ENCODE peak calls at places on chromosomes 7 and 10, in seven cellular contexts. I is mesenchymal stem cell; N is right cardiac atrium; C is CD4-positive, CD25-positive, alpha-beta regulatory T cell; V is A549; P is vagina; A is uterus. M is an unnamed sample.

GRCh38 chr10:77328272-77328816 is 309.3 kb downstream of the KCNMA1 start:
- DNase-seq in I (peak; percentile 46), N (no peak), C (no peak), V (no peak), P (no peak), A (no peak), M (no peak)

GRCh38 chr7:27082171-27082570 is 13.6 kb downstream of the HOXA1 start:
- DNase-seq in I (no peak), N (no peak), C (no peak), V (no peak), P (no peak), A (no peak), M (no peak)

GRCh38 chr7:137642031-137642430 is 204.7 kb downstream of the DGKI start:
- DNase-seq in I (no peak), N (no peak), C (no peak), V (no peak), P (no peak), A (no peak), M (no peak)

GRCh38 chr10:93110472-93111146 is 36.9 kb downstream of the CYP26A1 start:
- DNase-seq in I (no peak), N (no peak), C (no peak), V (no peak), P (no peak), A (no peak), M (no peak)

GRCh38 chr7:99677013-99677412 is 2.8 kb downstream of the CYP3A5 start:
- DNase-seq in I (no peak), N (no peak), C (no peak), V (no peak), P (no peak), A (no peak), M (no peak)

GRCh38 chr10:70498970-70499828 is 20.6 kb downstream of the PALD1 start:
- DNase-seq in I (no peak), N (no peak), C (no peak), V (no peak), P (no peak), A (no peak), M (no peak)

GRCh38 chr10:10361486-10361885 is 656.2 kb upstream of the CELF2 start:
- DNase-seq in I (no peak), N (no peak), C (no peak), V (no peak), P (no peak), A (no peak), M (no peak)

GRCh38 chr7:131106681-131107342 is 220.9 kb upstream of the MKLN1 start:
- DNase-seq in I (no peak), N (peak; percentile 79), C (peak; percentile 61), V (no peak), P (no peak), A (peak; percentile 78), M (peak; percentile 81)

GRCh38 chr10:63614371-63614891 is 93.2 kb downstream of the REEP3 start:
- DNase-seq in I (peak; percentile 41), N (no peak), C (no peak), V (no peak), P (no peak), A (no peak), M (no peak)

GRCh38 chr10:125231116-125231812 is 70.9 kb upstream of the CTBP2 start:
- DNase-seq in I (peak; percentile 94), N (no peak), C (no peak), V (peak; percentile 99), P (peak; percentile 95), A (no peak), M (no peak)

GRCh38 chr7:56007167-56007652 is 42.8 kb downstream of the NIPSNAP2 start:
- DNase-seq in I (peak; percentile 26), N (no peak), C (no peak), V (no peak), P (no peak), A (no peak), M (no peak)

GRCh38 chr10:110007171-110007700 is 548 bp upstream of the ADD3 start:
- DNase-seq in I (no peak), N (no peak), C (no peak), V (peak; percentile 35), P (peak; percentile 97), A (no peak), M (no peak)

GRCh38 chr10:61904711-61905445 is 3.4 kb downstream of the ARID5B start:
- DNase-seq in I (peak; percentile 87), N (no peak), C (peak; percentile 43), V (peak; percentile 55), P (no peak), A (peak; percentile 61), M (no peak)

GRCh38 chr7:20352573-20353304 is 22.0 kb downstream of the ITGB8 start:
- DNase-seq in I (peak; percentile 24), N (no peak), C (no peak), V (peak; percentile 85), P (no peak), A (no peak), M (no peak)

GRCh38 chr10:11425288-11425595 is 186.2 kb downstream of the USP6NL start:
- DNase-seq in I (peak; percentile 38), N (no peak), C (no peak), V (no peak), P (no peak), A (no peak), M (no peak)

GRCh38 chr7:2665359-2665791 is 22.6 kb upstream of the AMZ1 start:
- DNase-seq in I (no peak), N (peak; percentile 58), C (no peak), V (no peak), P (no peak), A (no peak), M (no peak)

GRCh38 chr7:5344342-5344741 is 61.6 kb downstream of the SLC29A4 start:
- DNase-seq in I (no peak), N (no peak), C (no peak), V (no peak), P (no peak), A (no peak), M (no peak)

GRCh38 chr7:106736508-106737201 is 75.7 kb upstream of the CCDC71L start:
- DNase-seq in I (peak; percentile 84), N (no peak), C (peak; percentile 17), V (peak; percentile 32), P (no peak), A (no peak), M (no peak)

GRCh38 chr7:24991333-24991732 is 11.4 kb upstream of the OSBPL3 start:
- DNase-seq in I (no peak), N (no peak), C (no peak), V (no peak), P (no peak), A (no peak), M (no peak)

GRCh38 chr7:16025696-16026095 is 339.2 kb upstream of the MEOX2 start:
- DNase-seq in I (no peak), N (no peak), C (no peak), V (no peak), P (no peak), A (no peak), M (no peak)

GRCh38 chr7:42745357-42746022 is 166.4 kb downstream of the C7orf25 start:
- DNase-seq in I (peak; percentile 23), N (peak; percentile 60), C (no peak), V (peak; percentile 24), P (no peak), A (peak; percentile 41), M (no peak)

GRCh38 chr7:50359995-50360925 is 55.7 kb downstream of the IKZF1 start:
- DNase-seq in I (peak; percentile 24), N (no peak), C (peak; percentile 76), V (no peak), P (no peak), A (no peak), M (no peak)
- H3K27ac ChIP-seq in I (no peak overlapping the region), N (no peak overlapping the region), C (peak overlapping the region; percentile 97), V (no peak overlapping the region), P (peak overlapping the region; percentile 10), A (no peak overlapping the region), M (no peak overlapping the region)

DNA sequence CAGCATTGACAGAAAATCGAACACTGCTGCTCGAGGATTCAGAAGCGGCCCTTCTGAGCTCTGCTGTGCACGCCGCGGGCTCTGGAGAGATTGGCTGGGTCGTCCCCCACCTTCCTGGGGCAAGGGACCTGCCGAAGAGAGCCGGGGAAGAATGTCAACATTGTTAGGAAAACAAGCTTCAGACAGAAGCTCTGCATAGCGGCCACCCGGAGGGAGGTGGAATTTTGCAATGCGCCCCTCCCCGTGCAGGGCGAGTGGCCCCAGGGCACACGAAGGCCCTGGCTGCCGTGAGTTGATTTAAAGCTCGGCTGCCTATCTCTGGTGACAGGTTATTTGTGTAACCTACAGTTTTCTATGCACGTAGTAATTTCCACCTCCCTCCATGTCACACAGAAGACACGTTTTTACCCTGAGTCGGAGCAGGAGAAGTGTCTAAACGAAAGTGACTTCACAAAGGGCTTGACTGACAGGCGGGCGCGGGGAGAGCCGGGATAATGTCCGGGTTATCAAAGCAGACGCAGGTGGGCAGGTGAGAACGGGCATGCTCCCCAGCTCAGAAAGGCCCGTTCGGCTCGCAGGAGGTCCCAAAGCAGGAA is 84.7 kb downstream of the PDGFA start:
- DNase-seq in I (no peak), N (peak; percentile 14), C (no peak), V (no peak), P (no peak), A (no peak), M (no peak)
- H3K9me3 ChIP-seq in I (no peaks in the 10 kb centered on the region), N (no peaks in the 10 kb centered on the region), C (no peaks in the 10 kb centered on the region), V (no peaks in the 10 kb centered on the region), P (no peaks in the 10 kb centered on the region), A (no peaks in the 10 kb centered on the region), M (no peaks in the 10 kb centered on the region)

DNA sequence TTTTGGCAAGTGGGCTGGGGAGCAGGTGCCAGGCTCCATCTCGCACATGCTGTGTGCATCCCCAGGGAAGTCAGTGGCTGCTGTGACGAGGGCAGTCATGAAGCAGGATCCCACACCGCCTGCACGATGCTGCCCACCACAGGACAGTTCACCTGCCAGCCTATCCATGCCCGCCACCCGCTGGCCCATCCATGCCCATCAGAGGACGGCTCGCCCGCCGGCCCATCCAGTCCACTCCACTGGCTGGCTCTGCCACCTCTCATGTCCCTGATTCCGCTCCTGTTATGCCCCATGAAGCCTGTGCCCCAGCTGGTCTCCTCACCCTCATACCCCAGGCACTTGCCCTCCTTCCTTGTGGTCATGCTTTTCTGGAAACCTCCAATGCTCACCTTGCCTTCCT is 18.2 kb upstream of the INMT start:
- DNase-seq in I (no peak), N (no peak), C (no peak), V (no peak), P (no peak), A (no peak), M (peak; percentile 40)
- H3K27ac ChIP-seq in I (no peak overlapping the region), N (no peak overlapping the region), C (no peak overlapping the region), V (no peak overlapping the region), P (no peak overlapping the region), A (no peak overlapping the region), M (no peak overlapping the region)

GRCh38 chr10:104816501-104816900 is 175.4 kb downstream of the SORCS3 start:
- DNase-seq in I (no peak), N (no peak), C (no peak), V (no peak), P (no peak), A (no peak), M (no peak)

GRCh38 chr10:104806791-104807190 is 165.7 kb downstream of the SORCS3 start:
- DNase-seq in I (no peak), N (no peak), C (no peak), V (no peak), P (no peak), A (no peak), M (no peak)

GRCh38 chr10:104809288-104810090 is 168.4 kb downstream of the SORCS3 start:
- DNase-seq in I (no peak), N (no peak), C (no peak), V (no peak), P (no peak), A (no peak), M (no peak)

DNA sequence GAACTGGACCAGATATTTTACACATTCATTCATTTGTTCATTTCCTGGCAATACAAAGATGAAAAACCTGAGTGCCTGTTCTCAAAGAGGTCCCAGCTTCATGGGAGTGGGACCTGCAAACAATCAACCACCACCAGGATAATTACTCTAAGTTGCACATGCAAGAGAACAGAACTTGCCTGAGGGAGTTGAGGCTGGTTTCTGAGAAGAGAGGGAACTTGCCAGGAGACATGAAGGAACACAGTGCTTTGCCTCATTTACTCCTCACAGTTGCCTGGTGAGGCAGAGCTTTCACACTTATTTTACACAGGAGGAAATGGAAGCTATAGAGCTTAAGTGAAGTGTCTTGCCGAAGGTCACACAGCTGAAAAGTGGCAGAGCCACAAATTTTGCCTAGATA is 170.1 kb downstream of the SORCS3 start:
- DNase-seq in I (no peak), N (no peak), C (no peak), V (no peak), P (no peak), A (no peak), M (no peak)
- H3K9me3 ChIP-seq in I (no peaks in the 10 kb centered on the region), N (no peaks in the 10 kb centered on the region), C (no peaks in the 10 kb centered on the region), V (no peaks in the 10 kb centered on the region), P (no peaks in the 10 kb centered on the region), A (no peaks in the 10 kb centered on the region), M (no peaks in the 10 kb centered on the region)